ENCODE peak calls at places on chromosomes 3 and 15, in seven cellular contexts. One of them, this sample, is unnamed. For H3K36me3, the result is how much of the 10 kb centered on the place peaks cover.

GRCh38 chr3:43055806-43056770 is 49.8 kb downstream of the POMGNT2 start:
- DNase-seq in transverse colon: no peak
- DNase-seq in neural progenitor cell: no peak
- DNase-seq in Peyer's patch: no peak
- DNase-seq in CD8-positive, alpha-beta memory T cell: no peak
- DNase-seq in mucosa of descending colon: no peak
- DNase-seq in IMR-90: no peak
- DNase-seq in this sample: no peak

GRCh38 chr15:31307270-31308184 is 19.1 kb upstream of the KLF13 start:
- DNase-seq in CD8-positive, alpha-beta memory T cell: no peak
- DNase-seq in transverse colon: no peak
- DNase-seq in Peyer's patch: no peak
- DNase-seq in IMR-90: no peak
- DNase-seq in mucosa of descending colon: no peak
- DNase-seq in neural progenitor cell: no peak
- DNase-seq in this sample: no peak

GRCh38 chr15:66298803-66299251 is 5.5 kb downstream of the DIS3L start:
- DNase-seq in transverse colon: no peak
- DNase-seq in IMR-90: no peak
- DNase-seq in Peyer's patch: no peak
- DNase-seq in neural progenitor cell: no peak
- DNase-seq in mucosa of descending colon: no peak
- DNase-seq in CD8-positive, alpha-beta memory T cell: no peak
- DNase-seq in this sample: peak

GRCh38 chr3:184058029-184058428 is 5.2 kb downstream of the HTR3C start:
- DNase-seq in transverse colon: no peak
- DNase-seq in CD8-positive, alpha-beta memory T cell: no peak
- DNase-seq in IMR-90: peak
- DNase-seq in mucosa of descending colon: no peak
- DNase-seq in neural progenitor cell: no peak
- DNase-seq in Peyer's patch: no peak
- DNase-seq in this sample: no peak

GRCh38 chr15:87287156-87287555 is 969.4 kb downstream of the NTRK3 start:
- DNase-seq in mucosa of descending colon: no peak
- DNase-seq in IMR-90: peak
- DNase-seq in transverse colon: no peak
- DNase-seq in CD8-positive, alpha-beta memory T cell: no peak
- DNase-seq in neural progenitor cell: no peak
- DNase-seq in Peyer's patch: no peak
- DNase-seq in this sample: no peak

GRCh38 chr3:141389703-141390102 is 21.4 kb downstream of the ZBTB38 start:
- DNase-seq in neural progenitor cell: no peak
- DNase-seq in CD8-positive, alpha-beta memory T cell: no peak
- DNase-seq in transverse colon: no peak
- DNase-seq in IMR-90: peak
- DNase-seq in mucosa of descending colon: no peak
- DNase-seq in Peyer's patch: no peak
- DNase-seq in this sample: no peak

GRCh38 chr15:48759921-48760320 is 50.9 kb downstream of the CEP152 start:
- DNase-seq in transverse colon: no peak
- DNase-seq in Peyer's patch: no peak
- DNase-seq in CD8-positive, alpha-beta memory T cell: no peak
- DNase-seq in neural progenitor cell: peak
- DNase-seq in IMR-90: no peak
- DNase-seq in mucosa of descending colon: no peak
- DNase-seq in this sample: no peak

GRCh38 chr15:76328962-76329361 is 7.6 kb upstream of the ISL2 start:
- DNase-seq in mucosa of descending colon: no peak
- DNase-seq in Peyer's patch: no peak
- DNase-seq in neural progenitor cell: no peak
- DNase-seq in CD8-positive, alpha-beta memory T cell: no peak
- DNase-seq in IMR-90: peak
- DNase-seq in transverse colon: no peak
- DNase-seq in this sample: no peak

GRCh38 chr3:43765417-43766030 is 74.8 kb downstream of the ABHD5 start:
- DNase-seq in mucosa of descending colon: no peak
- DNase-seq in neural progenitor cell: no peak
- DNase-seq in IMR-90: peak
- DNase-seq in CD8-positive, alpha-beta memory T cell: no peak
- DNase-seq in transverse colon: no peak
- DNase-seq in Peyer's patch: no peak
- DNase-seq in this sample: no peak

GRCh38 chr15:23869391-23869790 is 182.3 kb upstream of the NDN start:
- DNase-seq in transverse colon: peak
- DNase-seq in IMR-90: no peak
- DNase-seq in CD8-positive, alpha-beta memory T cell: no peak
- DNase-seq in neural progenitor cell: peak
- DNase-seq in Peyer's patch: no peak
- DNase-seq in mucosa of descending colon: peak
- DNase-seq in this sample: peak

GRCh38 chr3:191085091-191085490 is 114.0 kb upstream of the OSTN start:
- DNase-seq in Peyer's patch: no peak
- DNase-seq in transverse colon: no peak
- DNase-seq in IMR-90: peak
- DNase-seq in mucosa of descending colon: no peak
- DNase-seq in CD8-positive, alpha-beta memory T cell: no peak
- DNase-seq in neural progenitor cell: no peak
- DNase-seq in this sample: no peak

GRCh38 chr3:13235079-13235478 is 161.8 kb upstream of the IQSEC1 start:
- DNase-seq in CD8-positive, alpha-beta memory T cell: no peak
- DNase-seq in mucosa of descending colon: no peak
- DNase-seq in neural progenitor cell: no peak
- DNase-seq in transverse colon: no peak
- DNase-seq in IMR-90: no peak
- DNase-seq in Peyer's patch: peak
- DNase-seq in this sample: no peak

GRCh38 chr3:81289676-81290075 is 471.8 kb downstream of the GBE1 start:
- DNase-seq in transverse colon: no peak
- DNase-seq in neural progenitor cell: no peak
- DNase-seq in mucosa of descending colon: no peak
- DNase-seq in IMR-90: peak
- DNase-seq in Peyer's patch: no peak
- DNase-seq in CD8-positive, alpha-beta memory T cell: no peak
- DNase-seq in this sample: no peak

GRCh38 chr15:39133201-39133600 is 447.7 kb upstream of the THBS1 start:
- DNase-seq in IMR-90: peak
- DNase-seq in transverse colon: no peak
- DNase-seq in CD8-positive, alpha-beta memory T cell: no peak
- DNase-seq in Peyer's patch: no peak
- DNase-seq in neural progenitor cell: no peak
- DNase-seq in mucosa of descending colon: no peak
- DNase-seq in this sample: no peak

GRCh38 chr3:168096210-168096795 is 579 bp upstream of the GOLIM4 start:
- DNase-seq in CD8-positive, alpha-beta memory T cell: no peak
- DNase-seq in Peyer's patch: peak
- DNase-seq in mucosa of descending colon: peak
- DNase-seq in transverse colon: peak
- DNase-seq in neural progenitor cell: peak
- DNase-seq in IMR-90: peak
- DNase-seq in this sample: peak

GRCh38 chr3:181887685-181888084 is 176.0 kb downstream of the SOX2 start:
- DNase-seq in transverse colon: no peak
- DNase-seq in CD8-positive, alpha-beta memory T cell: no peak
- DNase-seq in mucosa of descending colon: no peak
- DNase-seq in Peyer's patch: no peak
- DNase-seq in neural progenitor cell: no peak
- DNase-seq in IMR-90: no peak
- DNase-seq in this sample: no peak

DNA sequence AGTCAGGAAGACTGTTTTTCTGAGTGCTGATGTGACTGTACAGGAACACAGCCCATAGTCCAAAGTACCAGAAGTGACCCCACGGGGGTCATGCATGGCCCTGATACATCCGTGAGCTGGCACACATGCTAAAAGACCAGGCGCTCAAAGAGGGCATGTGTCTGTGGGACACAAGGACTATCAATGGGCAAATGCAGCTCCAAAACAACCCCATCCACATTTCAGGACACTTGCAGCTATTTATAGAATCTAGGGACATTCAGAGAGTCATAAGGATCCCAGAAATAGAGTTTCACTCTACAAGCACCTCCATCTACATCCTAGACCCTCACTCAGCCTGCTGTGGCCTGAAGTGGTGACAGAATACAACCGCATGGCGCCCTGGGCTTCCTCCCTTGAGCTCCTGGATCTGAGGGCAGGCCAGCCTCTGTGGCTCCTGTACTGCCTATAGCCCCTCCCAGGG is 17.0 kb downstream of the SLC25A20 start:
- DNase-seq in transverse colon: no peak
- DNase-seq in CD8-positive, alpha-beta memory T cell: no peak
- DNase-seq in IMR-90: no peak
- DNase-seq in Peyer's patch: no peak
- DNase-seq in mucosa of descending colon: no peak
- DNase-seq in neural progenitor cell: no peak
- DNase-seq in this sample: no peak
- H3K36me3 ChIP-seq in transverse colon: under half
- H3K36me3 ChIP-seq in CD8-positive, alpha-beta memory T cell: under half
- H3K36me3 ChIP-seq in IMR-90: under half
- H3K36me3 ChIP-seq in Peyer's patch: half or more
- H3K36me3 ChIP-seq in mucosa of descending colon: under half
- H3K36me3 ChIP-seq in neural progenitor cell: under half
- H3K36me3 ChIP-seq in this sample: under half

GRCh38 chr15:88644741-88645140 is 5.9 kb downstream of the ISG20 start:
- DNase-seq in mucosa of descending colon: no peak
- DNase-seq in IMR-90: no peak
- DNase-seq in transverse colon: no peak
- DNase-seq in Peyer's patch: no peak
- DNase-seq in CD8-positive, alpha-beta memory T cell: no peak
- DNase-seq in neural progenitor cell: no peak
- DNase-seq in this sample: no peak

GRCh38 chr15:88646088-88646405 is 7.2 kb downstream of the ISG20 start:
- DNase-seq in neural progenitor cell: no peak
- DNase-seq in mucosa of descending colon: no peak
- DNase-seq in IMR-90: no peak
- DNase-seq in Peyer's patch: peak
- DNase-seq in transverse colon: no peak
- DNase-seq in CD8-positive, alpha-beta memory T cell: no peak
- DNase-seq in this sample: no peak

GRCh38 chr15:88646951-88647350 is 8.1 kb downstream of the ISG20 start:
- DNase-seq in mucosa of descending colon: no peak
- DNase-seq in transverse colon: no peak
- DNase-seq in neural progenitor cell: no peak
- DNase-seq in Peyer's patch: peak
- DNase-seq in IMR-90: no peak
- DNase-seq in CD8-positive, alpha-beta memory T cell: no peak
- DNase-seq in this sample: no peak

GRCh38 chr15:88647362-88648105 is 8.7 kb downstream of the ISG20 start:
- DNase-seq in neural progenitor cell: no peak
- DNase-seq in IMR-90: no peak
- DNase-seq in transverse colon: peak
- DNase-seq in mucosa of descending colon: no peak
- DNase-seq in Peyer's patch: peak
- DNase-seq in CD8-positive, alpha-beta memory T cell: no peak
- DNase-seq in this sample: peak

GRCh38 chr15:88645171-88646087 is 6.6 kb downstream of the ISG20 start:
- DNase-seq in transverse colon: no peak
- DNase-seq in mucosa of descending colon: no peak
- DNase-seq in IMR-90: no peak
- DNase-seq in CD8-positive, alpha-beta memory T cell: no peak
- DNase-seq in neural progenitor cell: no peak
- DNase-seq in Peyer's patch: peak
- DNase-seq in this sample: no peak
- H3K36me3 ChIP-seq in transverse colon: under half
- H3K36me3 ChIP-seq in mucosa of descending colon: under half
- H3K36me3 ChIP-seq in IMR-90: under half
- H3K36me3 ChIP-seq in CD8-positive, alpha-beta memory T cell: under half
- H3K36me3 ChIP-seq in neural progenitor cell: under half
- H3K36me3 ChIP-seq in Peyer's patch: under half
- H3K36me3 ChIP-seq in this sample: under half

DNA sequence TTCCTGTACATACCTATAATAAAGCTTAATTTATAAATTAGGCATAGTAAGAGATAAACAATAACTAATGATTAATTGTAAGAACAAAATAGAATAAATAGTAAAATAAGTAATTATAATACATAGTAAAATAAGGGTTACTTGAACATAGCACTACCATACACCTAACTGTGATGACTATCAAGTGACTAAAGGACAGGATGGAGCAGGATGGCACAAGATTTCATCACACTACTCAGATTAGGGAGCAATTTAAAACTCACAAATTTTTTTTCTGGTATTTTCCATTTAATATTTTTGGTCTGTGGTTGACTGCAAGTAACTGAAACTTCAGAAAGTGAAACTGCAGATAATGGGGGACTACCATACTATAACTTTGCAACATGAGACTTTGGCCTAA is 14.8 kb downstream of the RFX7 start:
- DNase-seq in Peyer's patch: no peak
- DNase-seq in IMR-90: no peak
- DNase-seq in transverse colon: no peak
- DNase-seq in CD8-positive, alpha-beta memory T cell: no peak
- DNase-seq in mucosa of descending colon: no peak
- DNase-seq in neural progenitor cell: no peak
- DNase-seq in this sample: no peak
- H3K36me3 ChIP-seq in Peyer's patch: under half
- H3K36me3 ChIP-seq in IMR-90: under half
- H3K36me3 ChIP-seq in transverse colon: under half
- H3K36me3 ChIP-seq in CD8-positive, alpha-beta memory T cell: under half
- H3K36me3 ChIP-seq in mucosa of descending colon: under half
- H3K36me3 ChIP-seq in neural progenitor cell: under half
- H3K36me3 ChIP-seq in this sample: under half

GRCh38 chr3:129261850-129262249 is 12.4 kb downstream of the COPG1 start:
- DNase-seq in Peyer's patch: no peak
- DNase-seq in mucosa of descending colon: no peak
- DNase-seq in neural progenitor cell: no peak
- DNase-seq in transverse colon: no peak
- DNase-seq in IMR-90: no peak
- DNase-seq in CD8-positive, alpha-beta memory T cell: no peak
- DNase-seq in this sample: no peak

GRCh38 chr3:129263161-129263910 is 13.9 kb downstream of the COPG1 start:
- DNase-seq in transverse colon: no peak
- DNase-seq in Peyer's patch: no peak
- DNase-seq in CD8-positive, alpha-beta memory T cell: no peak
- DNase-seq in IMR-90: no peak
- DNase-seq in neural progenitor cell: no peak
- DNase-seq in mucosa of descending colon: no peak
- DNase-seq in this sample: no peak

GRCh38 chr3:129259612-129260477 is 10.4 kb downstream of the COPG1 start:
- DNase-seq in Peyer's patch: no peak
- DNase-seq in transverse colon: peak
- DNase-seq in CD8-positive, alpha-beta memory T cell: no peak
- DNase-seq in IMR-90: no peak
- DNase-seq in neural progenitor cell: no peak
- DNase-seq in mucosa of descending colon: no peak
- DNase-seq in this sample: no peak

GRCh38 chr3:129257609-129258008 is 8.2 kb downstream of the COPG1 start:
- DNase-seq in CD8-positive, alpha-beta memory T cell: no peak
- DNase-seq in mucosa of descending colon: no peak
- DNase-seq in transverse colon: no peak
- DNase-seq in neural progenitor cell: no peak
- DNase-seq in IMR-90: no peak
- DNase-seq in Peyer's patch: no peak
- DNase-seq in this sample: no peak

DNA sequence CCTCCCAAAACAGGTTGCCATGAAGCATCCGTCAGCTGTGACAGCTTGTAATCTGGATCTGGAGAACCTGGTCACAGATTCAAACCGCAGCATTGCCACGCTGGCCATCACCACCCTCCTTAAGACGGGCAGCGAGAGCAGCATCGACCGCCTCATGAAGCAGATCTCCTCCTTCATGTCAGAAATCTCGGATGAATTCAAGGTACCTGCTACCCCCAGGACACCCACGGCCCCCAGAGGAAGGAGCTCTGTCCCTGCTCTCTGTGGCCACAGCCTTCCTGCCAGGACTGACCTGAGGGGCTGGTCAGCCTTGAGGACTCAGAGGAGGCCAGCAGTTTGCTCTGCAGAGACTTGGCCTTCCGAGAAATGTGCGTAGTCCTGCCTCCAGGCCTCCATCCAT is 11.2 kb downstream of the COPG1 start:
- DNase-seq in Peyer's patch: no peak
- DNase-seq in CD8-positive, alpha-beta memory T cell: no peak
- DNase-seq in neural progenitor cell: no peak
- DNase-seq in mucosa of descending colon: no peak
- DNase-seq in IMR-90: no peak
- DNase-seq in transverse colon: no peak
- DNase-seq in this sample: no peak
- H3K36me3 ChIP-seq in Peyer's patch: half or more
- H3K36me3 ChIP-seq in CD8-positive, alpha-beta memory T cell: half or more
- H3K36me3 ChIP-seq in neural progenitor cell: under half
- H3K36me3 ChIP-seq in mucosa of descending colon: under half
- H3K36me3 ChIP-seq in IMR-90: half or more
- H3K36me3 ChIP-seq in transverse colon: half or more
- H3K36me3 ChIP-seq in this sample: half or more

This sample was measured in pancreas.